ENCODE peak calls at places on chromosomes 12 and 14, in seven cellular contexts. H is psoas muscle, M is uterus, K is neural progenitor cell, I is cardiac muscle cell, W is PC-9, Z is left lung. V is an unnamed sample.

GRCh38 chr12:120702629-120703028 is 7.6 kb upstream of the UNC119B start:
- DNase-seq in Z (no peak), M (no peak), H (no peak), I (no peak), W (no peak), K (no peak), V (no peak)

GRCh38 chr14:95896628-95897027 is 20.0 kb downstream of the TUNAR start:
- DNase-seq in H (no peak), M (no peak), K (no peak), Z (no peak), I (no peak), W (no peak), V (no peak)

GRCh38 chr12:2609020-2609419 is 185.8 kb upstream of the FKBP4 start:
- DNase-seq in M (no peak), Z (peak; percentile 37), K (no peak), H (no peak), I (peak; percentile 20), W (no peak), V (no peak)

GRCh38 chr12:57135487-57135886 is 7.2 kb downstream of the LRP1 start:
- DNase-seq in I (peak; percentile 91), Z (no peak), W (no peak), M (peak; percentile 59), H (peak; percentile 68), K (peak; percentile 41), V (peak; percentile 78)

GRCh38 chr12:130672122-130672825 is 43.8 kb downstream of the RIMBP2 start:
- DNase-seq in Z (no peak), H (no peak), M (no peak), W (no peak), K (no peak), I (no peak), V (no peak)

GRCh38 chr14:21557084-21557901 is 22.6 kb downstream of the OR10G3 start:
- DNase-seq in M (peak; percentile 92), H (peak; percentile 28), K (peak; percentile 97), I (peak; percentile 93), Z (no peak), W (peak; percentile 77), V (peak; percentile 89)

GRCh38 chr14:53596845-53597525 is 359.6 kb downstream of the BMP4 start:
- DNase-seq in H (no peak), I (no peak), Z (no peak), K (no peak), W (no peak), M (no peak), V (no peak)

GRCh38 chr12:2291182-2291832 is 238.5 kb downstream of the CACNA1C start:
- DNase-seq in I (peak; percentile 62), K (peak; percentile 57), W (no peak), H (no peak), Z (no peak), M (no peak), V (no peak)

GRCh38 chr14:73887116-73887490 is 444 bp downstream of the ZNF410 start:
- DNase-seq in W (no peak), M (no peak), I (peak; percentile 43), H (no peak), Z (no peak), K (no peak), V (no peak)

GRCh38 chr12:105455250-105455649 is 124.8 kb downstream of the C12orf75 start:
- DNase-seq in W (peak; percentile 62), K (no peak), Z (no peak), H (no peak), M (no peak), I (no peak), V (no peak)

DNA sequence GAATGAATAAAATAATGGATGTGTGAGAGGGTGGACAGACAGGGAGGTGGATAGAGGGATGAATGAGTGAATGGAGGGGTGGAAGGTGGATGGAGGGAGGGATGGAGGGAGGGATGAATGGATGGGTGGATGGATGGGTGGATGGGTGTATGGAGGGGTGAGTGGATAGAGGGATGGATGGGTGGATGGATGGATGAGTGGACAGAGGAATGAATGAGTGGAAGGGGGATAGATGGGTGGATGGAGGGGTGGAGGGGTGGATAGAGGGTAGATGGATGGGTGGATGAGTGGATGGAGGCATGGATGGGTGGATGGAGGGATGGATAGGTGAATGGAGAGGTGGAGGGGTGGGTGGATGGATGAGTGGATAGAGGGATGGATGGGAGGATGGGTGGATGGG is 47.9 kb upstream of the NOS1 start:
- DNase-seq in H (no peak), M (no peak), I (no peak), Z (no peak), K (no peak), W (no peak), V (no peak)
- H3K27ac ChIP-seq in H (peak overlapping the region; percentile 62), M (no peak overlapping the region), I (no peak overlapping the region), Z (no peak overlapping the region), K (no peak overlapping the region), W (no peak overlapping the region), V (no peak overlapping the region)

GRCh38 chr12:117459229-117459628 is 97.8 kb upstream of the NOS1 start:
- DNase-seq in I (no peak), M (no peak), H (no peak), Z (no peak), W (no peak), K (no peak), V (no peak)
- H3K4me3 ChIP-seq in I (no peak overlapping the region), M (no peak overlapping the region), H (no peak overlapping the region), Z (no peak overlapping the region), W (no peak overlapping the region), K (no peak overlapping the region), V (no peak overlapping the region)

DNA sequence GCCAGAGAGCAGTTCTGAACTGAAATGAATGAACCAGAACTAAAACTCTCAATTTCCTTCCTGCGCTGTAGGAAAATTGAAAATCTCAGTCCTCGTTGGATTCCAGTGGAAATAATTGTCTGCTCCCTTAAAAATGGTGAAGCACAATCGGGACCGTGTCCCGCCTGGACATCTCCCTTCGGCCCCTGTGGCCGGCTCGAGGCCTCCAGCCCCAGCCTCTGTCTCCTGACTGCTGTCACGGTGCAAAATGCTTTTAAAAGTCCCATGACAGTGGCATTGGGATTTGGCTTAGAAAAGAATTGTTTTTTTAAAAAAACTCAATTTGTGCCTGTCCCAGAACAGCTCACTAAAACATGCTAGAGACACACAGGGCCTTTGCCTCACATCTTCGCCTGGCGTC is 142.5 kb downstream of the ZNF664 start:
- DNase-seq in W (no peak), I (no peak), H (no peak), K (no peak), Z (no peak), M (no peak), V (no peak)
- H3K27me3 ChIP-seq in W (peaks cover 72% of the 10 kb centered on the region), I (no peaks in the 10 kb centered on the region), H (no peaks in the 10 kb centered on the region), K (no peaks in the 10 kb centered on the region), Z (no peaks in the 10 kb centered on the region), M (no peaks in the 10 kb centered on the region), V (no peaks in the 10 kb centered on the region)

DNA sequence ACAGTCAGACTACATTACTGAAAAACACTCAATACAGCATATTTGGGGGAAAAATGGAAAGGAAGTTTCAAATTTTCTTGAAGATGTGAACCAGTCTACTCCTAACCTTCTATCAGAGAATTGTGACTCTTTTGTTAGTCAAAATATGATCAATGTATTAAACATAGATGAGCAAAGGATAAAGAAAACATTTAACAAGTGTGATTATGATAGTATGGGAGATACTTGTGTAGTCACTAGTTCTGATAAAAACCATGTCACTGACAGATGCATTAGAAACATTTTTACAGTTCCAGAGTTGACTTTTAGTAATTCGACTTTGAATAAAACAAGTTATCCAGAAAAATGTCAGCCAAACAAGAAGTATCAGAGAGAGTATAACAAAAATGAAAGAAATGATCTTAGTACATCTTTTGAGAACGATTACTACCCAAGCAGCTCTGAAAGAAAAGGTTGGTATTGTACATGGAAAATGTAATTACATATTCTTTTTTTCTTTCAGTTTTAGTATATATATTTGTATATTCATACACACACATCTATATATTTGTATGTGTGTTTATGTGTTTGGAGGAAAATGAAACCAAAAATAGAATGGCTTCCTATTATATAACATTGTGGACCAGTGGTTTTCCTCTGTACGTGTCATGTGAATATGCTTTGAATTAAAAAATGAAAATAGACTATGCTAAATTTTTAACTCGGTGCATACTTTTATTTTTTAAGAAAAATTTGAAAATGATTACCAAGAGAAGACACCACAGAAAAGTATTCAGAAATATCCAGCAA is 63.3 kb upstream of the ABCD2 start:
- DNase-seq in H (no peak), Z (no peak), K (no peak), I (no peak), W (no peak), M (no peak), V (no peak)
- H3K27ac ChIP-seq in H (no peak overlapping the region), Z (no peak overlapping the region), K (no peak overlapping the region), I (no peak overlapping the region), W (no peak overlapping the region), M (no peak overlapping the region), V (no peak overlapping the region)

GRCh38 chr14:28773176-28773575 is 6.6 kb downstream of the FOXG1 start:
- DNase-seq in Z (no peak), W (no peak), I (no peak), K (peak; percentile 26), H (no peak), M (no peak), V (no peak)

GRCh38 chr14:28774764-28775738 is 8.5 kb downstream of the FOXG1 start:
- DNase-seq in H (no peak), K (peak; percentile 27), I (no peak), Z (no peak), W (no peak), M (no peak), V (no peak)

GRCh38 chr14:28772613-28773012 is 6.0 kb downstream of the FOXG1 start:
- DNase-seq in H (no peak), M (no peak), W (no peak), Z (no peak), K (peak; percentile 16), I (no peak), V (no peak)

GRCh38 chr14:28776482-28777266 is 10.1 kb downstream of the FOXG1 start:
- DNase-seq in Z (no peak), I (no peak), M (no peak), H (no peak), W (no peak), K (no peak), V (no peak)

DNA sequence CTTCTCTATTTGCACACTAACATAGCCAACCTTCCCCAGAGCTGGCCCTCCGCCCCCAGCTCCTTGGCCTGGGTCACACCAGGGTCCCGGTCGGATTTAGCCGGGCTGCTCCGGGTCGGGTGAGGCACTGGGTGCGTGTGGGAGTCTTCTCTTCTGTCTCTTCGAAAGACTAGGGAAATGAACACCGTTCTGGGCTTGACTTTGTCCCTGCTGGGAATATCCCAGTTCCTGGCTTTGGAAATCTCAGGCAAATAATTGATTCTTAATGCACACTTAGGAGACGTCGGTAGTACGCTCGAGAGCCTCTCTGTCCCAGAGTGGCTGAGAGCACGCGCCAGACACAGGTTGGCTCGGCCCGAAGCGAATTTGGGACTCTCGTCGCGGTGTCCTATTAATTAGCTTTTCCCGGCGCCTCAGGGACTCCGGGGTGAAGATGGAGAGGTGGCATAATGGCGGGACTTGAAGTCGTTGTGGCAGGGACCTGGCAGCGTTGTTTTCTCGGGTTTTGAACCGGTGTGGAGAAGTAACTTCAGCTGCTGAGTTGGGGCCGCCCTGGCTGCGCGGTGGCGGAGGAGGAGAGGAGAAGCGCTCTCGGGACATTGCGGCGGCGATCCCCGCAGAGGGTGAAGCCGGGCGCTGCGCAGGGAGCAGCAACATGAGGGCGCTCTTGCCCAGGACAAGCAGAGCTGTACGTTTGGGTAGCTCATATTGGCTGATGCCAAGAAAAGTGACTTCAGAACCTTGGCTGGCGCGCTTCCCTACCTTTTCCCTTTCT is 7.5 kb downstream of the FOXG1 start:
- DNase-seq in H (peak; percentile 56), K (peak; percentile 92), W (no peak), M (no peak), Z (peak; percentile 74), I (peak; percentile 54), V (no peak)
- H3K4me3 ChIP-seq in H (no peak overlapping the region), K (peak overlapping the region; percentile 39), W (no peak overlapping the region), M (no peak overlapping the region), Z (no peak overlapping the region), I (peak overlapping the region; percentile 15), V (no peak overlapping the region)

GRCh38 chr14:92252291-92252690 is 70.7 kb upstream of the SLC24A4 start:
- DNase-seq in I (no peak), H (no peak), M (no peak), Z (no peak), K (no peak), W (no peak), V (no peak)
- H3K27me3 ChIP-seq in I (peaks cover 60% of the 10 kb centered on the region), H (no peaks in the 10 kb centered on the region), M (no peaks in the 10 kb centered on the region), Z (peaks cover 52% of the 10 kb centered on the region), K (peaks cover 56% of the 10 kb centered on the region), W (peaks cover 26% of the 10 kb centered on the region), V (peaks cover 53% of the 10 kb centered on the region)

V was measured in heart right ventricle.